ENCODE peak calls at places on chromosome 15, in seven cellular contexts. X, B, A, J, M, T and S are unnamed samples.

GRCh38 chr15:66948294-66948693 is 117.1 kb upstream of the SMAD3 start:
- DNase-seq in X (no peak), B (no peak), A (no peak), J (no peak), M (peak; percentile 31), T (no peak), S (peak; percentile 25)

GRCh38 chr15:51117270-51117669 is 22.6 kb upstream of the TNFAIP8L3 start:
- DNase-seq in X (peak; percentile 39), B (no peak), A (no peak), J (no peak), M (peak; percentile 31), T (no peak), S (no peak)

GRCh38 chr15:99578809-99579208 is 13.0 kb downstream of the MEF2A start:
- DNase-seq in X (no peak), B (no peak), A (no peak), J (no peak), M (no peak), T (no peak), S (no peak)

GRCh38 chr15:38652998-38653397 is 88.4 kb upstream of the RASGRP1 start:
- DNase-seq in X (no peak), B (no peak), A (no peak), J (no peak), M (no peak), T (no peak), S (peak; percentile 89)

GRCh38 chr15:63045438-63046278 is 3.1 kb downstream of the TPM1 start:
- DNase-seq in X (no peak), B (no peak), A (no peak), J (no peak), M (peak; percentile 52), T (no peak), S (no peak)

GRCh38 chr15:89740137-89740536 is 10.9 kb downstream of the MESP1 start:
- DNase-seq in X (peak; percentile 56), B (peak; percentile 68), A (peak; percentile 69), J (no peak), M (peak; percentile 77), T (no peak), S (peak; percentile 68)

GRCh38 chr15:74831813-74832495 is 5.5 kb downstream of the CPLX3 start:
- DNase-seq in X (no peak), B (no peak), A (no peak), J (no peak), M (no peak), T (peak; percentile 64), S (no peak)

GRCh38 chr15:38683382-38684242 is 119.0 kb upstream of the RASGRP1 start:
- DNase-seq in X (peak; percentile 23), B (peak; percentile 63), A (peak; percentile 65), J (no peak), M (peak; percentile 44), T (peak; percentile 60), S (peak; percentile 85)

GRCh38 chr15:26883466-26883865 is 16.6 kb downstream of the GABRA5 start:
- DNase-seq in X (no peak), B (no peak), A (no peak), J (peak; percentile 52), M (no peak), T (no peak), S (no peak)

GRCh38 chr15:98790270-98790669 is 141.9 kb downstream of the IGF1R start:
- DNase-seq in X (no peak), B (no peak), A (no peak), J (peak; percentile 40), M (no peak), T (no peak), S (no peak)

GRCh38 chr15:53675832-53676231 is 83.6 kb downstream of the WDR72 start:
- DNase-seq in X (no peak), B (no peak), A (no peak), J (no peak), M (no peak), T (no peak), S (no peak)

GRCh38 chr15:93180656-93181055 is 91.6 kb upstream of the RGMA start:
- DNase-seq in X (no peak), B (peak; percentile 59), A (peak; percentile 54), J (no peak), M (no peak), T (no peak), S (no peak)

GRCh38 chr15:25242957-25243799 is 195.6 kb downstream of the UBE3A start:
- DNase-seq in X (no peak), B (no peak), A (peak; percentile 1), J (no peak), M (no peak), T (peak; percentile 6), S (no peak)

GRCh38 chr15:65304393-65305143 is at the start of gene RNU5B-1:
- DNase-seq in X (peak; percentile 99), B (peak; percentile 90), A (peak; percentile 64), J (no peak), M (peak; percentile 98), T (peak; percentile 70), S (peak; percentile 89)

GRCh38 chr15:49808341-49808740 is 187.5 kb downstream of the DTWD1 start:
- DNase-seq in X (no peak), B (no peak), A (no peak), J (no peak), M (no peak), T (no peak), S (no peak)

GRCh38 chr15:71456812-71457211 is 341.5 kb downstream of the THSD4 start:
- DNase-seq in X (no peak), B (no peak), A (no peak), J (no peak), M (no peak), T (no peak), S (no peak)

GRCh38 chr15:89978914-89979313 is 22.2 kb upstream of the ZNF710 start:
- DNase-seq in X (no peak), B (no peak), A (no peak), J (no peak), M (no peak), T (no peak), S (no peak)

GRCh38 chr15:48682949-48683651 is 37.6 kb upstream of the FBN1 start:
- DNase-seq in X (peak; percentile 56), B (no peak), A (no peak), J (no peak), M (peak; percentile 33), T (no peak), S (no peak)

GRCh38 chr15:25930931-25931330 is 67.8 kb upstream of the ATP10A start:
- DNase-seq in X (no peak), B (no peak), A (no peak), J (no peak), M (no peak), T (no peak), S (no peak)

GRCh38 chr15:26634319-26634718 is 138.5 kb downstream of the GABRB3 start:
- DNase-seq in X (no peak), B (peak; percentile 90), A (peak; percentile 24), J (no peak), M (no peak), T (peak; percentile 48), S (no peak)

GRCh38 chr15:38093931-38094330 is 158.7 kb upstream of the SPRED1 start:
- DNase-seq in X (no peak), B (no peak), A (no peak), J (no peak), M (no peak), T (no peak), S (no peak)

GRCh38 chr15:36879568-36880225 is 220.7 kb downstream of the MEIS2 start:
- DNase-seq in X (no peak), B (peak; percentile 28), A (no peak), J (no peak), M (no peak), T (no peak), S (no peak)

GRCh38 chr15:28969511-28970085 is 83.8 kb downstream of the APBA2 start:
- DNase-seq in X (no peak), B (no peak), A (no peak), J (peak; percentile 34), M (no peak), T (no peak), S (no peak)

DNA sequence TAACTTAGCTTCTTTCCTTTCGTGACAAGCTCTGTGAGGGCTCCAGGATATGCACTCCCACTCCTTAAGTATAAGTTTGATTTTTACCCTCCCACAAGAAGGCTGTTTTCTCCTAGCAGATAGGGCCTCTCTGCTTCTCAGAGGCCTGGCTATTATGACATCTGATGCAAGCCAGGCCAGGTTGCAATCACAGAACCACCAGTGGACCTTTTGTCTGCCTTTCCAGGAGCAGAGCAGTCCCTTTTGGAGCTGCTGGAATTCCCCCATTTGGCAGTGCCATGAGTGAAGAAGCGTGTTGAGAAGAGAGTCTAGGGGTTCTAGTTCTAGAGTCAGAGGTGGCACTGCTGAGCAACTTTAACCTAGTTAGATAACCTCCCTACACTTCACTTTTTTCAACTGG is 1004.3 kb upstream of the SEMA6D start:
- DNase-seq in X (no peak), B (no peak), A (no peak), J (no peak), M (no peak), T (no peak), S (no peak)
- TF ChIP-seq CTCF in X (no peak), B (no peak), A (no peak), J (no peak), M (no peak), T (no peak), S (no peak)

GRCh38 chr15:33699691-33700447 is 268.4 kb upstream of the CHRM5 start:
- DNase-seq in X (no peak), B (peak; percentile 34), A (no peak), J (no peak), M (no peak), T (no peak), S (no peak)
- TF ChIP-seq CTCF in X (peak; percentile 39), B (peak; percentile 52), A (no peak), J (no peak), M (peak; percentile 37), T (peak; percentile 44), S (no peak)

DNA sequence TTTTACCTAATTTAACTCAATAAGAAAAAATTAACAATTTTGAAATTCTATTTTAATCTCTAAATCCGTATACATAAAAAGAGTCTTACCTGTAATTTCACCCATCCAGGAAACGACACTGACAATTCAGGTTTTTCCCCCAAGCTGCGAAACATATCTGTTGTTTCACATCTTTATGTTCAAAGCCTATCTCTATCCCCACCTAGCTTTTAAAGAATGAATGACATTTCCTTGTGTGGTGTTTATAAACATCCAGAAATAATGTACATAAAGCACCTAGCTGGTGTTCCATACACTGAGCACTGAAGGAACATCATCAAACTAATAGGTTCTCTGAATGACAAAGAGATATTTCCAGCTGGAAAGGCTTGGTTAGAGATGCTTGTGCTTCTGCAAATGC is 867.8 kb downstream of the SQOR start:
- DNase-seq in X (peak; percentile 24), B (peak; percentile 3), A (no peak), J (no peak), M (no peak), T (no peak), S (no peak)
- TF ChIP-seq CTCF in X (peak; percentile 63), B (peak; percentile 46), A (peak; percentile 24), J (no peak), M (no peak), T (peak; percentile 38), S (no peak)

DNA sequence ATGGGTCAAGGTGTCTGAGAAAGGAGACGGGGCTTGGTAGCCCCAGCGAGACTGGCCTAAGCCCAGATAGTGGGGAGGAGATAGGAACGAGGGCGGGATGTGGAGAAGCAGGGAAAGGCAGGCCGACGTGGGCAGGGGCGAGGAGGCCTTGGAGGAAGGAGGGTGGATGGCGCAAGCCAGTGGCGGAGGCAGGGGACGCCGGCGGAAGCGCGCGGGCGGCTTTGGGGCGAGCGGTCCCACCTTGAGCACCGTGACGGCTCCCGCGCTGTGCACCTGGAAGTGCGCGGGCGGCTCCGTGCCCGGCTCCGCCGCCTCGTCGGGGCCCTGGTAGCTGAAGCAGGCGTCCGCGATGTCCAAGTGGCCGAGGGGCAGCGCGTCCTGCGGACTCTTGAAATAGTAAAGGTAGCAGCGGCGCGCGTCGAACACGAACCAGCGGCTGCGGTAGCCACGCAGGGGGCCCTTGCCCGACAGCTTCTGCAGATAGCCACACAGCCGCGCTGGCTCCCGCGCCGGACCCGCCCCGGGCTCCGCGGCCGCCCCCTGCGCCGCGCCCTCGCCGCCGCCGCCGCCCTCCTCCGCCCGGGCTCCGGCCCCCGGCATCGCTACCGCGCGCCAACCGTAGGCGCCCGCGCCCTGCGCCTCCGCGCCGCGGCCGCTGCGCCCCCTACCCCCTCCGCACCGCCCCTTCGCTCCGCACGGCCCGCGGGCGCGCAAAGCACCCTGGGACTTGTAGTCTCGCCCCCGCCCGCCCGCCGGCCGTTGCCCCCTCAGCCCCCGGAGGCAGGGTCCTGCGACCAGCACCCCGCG is at the start of gene TBC1D2B:
- DNase-seq in X (peak; percentile 50), B (peak; percentile 90), A (peak; percentile 76), J (no peak), M (peak; percentile 42), T (peak; percentile 82), S (peak; percentile 71)
- TF ChIP-seq CTCF in X (no peak), B (peak; percentile 22), A (no peak), J (no peak), M (no peak), T (no peak), S (no peak)